ENCODE peak calls at places on chromosomes 2 and 18, in eight cellular contexts. P, F, U, Y, Q, V, N and A are unnamed samples.

GRCh38 chr2:114727012-114727411 is 284.6 kb downstream of the DPP10 start:
- DNase-seq in P (no peak), F (no peak), U (no peak), Y (no peak), Q (no peak), V (no peak), N (no peak), A (no peak)

GRCh38 chr2:158781562-158781961 is 13.6 kb upstream of the DAPL1 start:
- DNase-seq in P (no peak), F (no peak), U (no peak), Y (peak), Q (no peak), V (peak), N (no peak), A (peak)

GRCh38 chr2:169077674-169078240 is 8.4 kb downstream of the DHRS9 start:
- DNase-seq in P (no peak), F (no peak), U (no peak), Y (no peak), Q (no peak), V (no peak), N (no peak), A (no peak)

GRCh38 chr2:173017657-173018420 is 57.8 kb upstream of the MAP3K20 start:
- DNase-seq in P (no peak), F (no peak), U (no peak), Y (no peak), Q (no peak), V (no peak), N (no peak), A (no peak)

GRCh38 chr2:182321096-182321495 is 105.7 kb downstream of the PDE1A start:
- DNase-seq in P (no peak), F (no peak), U (no peak), Y (no peak), Q (no peak), V (no peak), N (no peak), A (no peak)

GRCh38 chr2:26001743-26002341 is 19.5 kb upstream of the KIF3C start:
- DNase-seq in P (peak), F (peak), U (peak), Y (peak), Q (no peak), V (peak), N (no peak), A (no peak)

GRCh38 chr2:101120124-101120996 is 30.8 kb downstream of the TBC1D8 start:
- DNase-seq in P (peak), F (peak), U (peak), Y (peak), Q (peak), V (peak), N (peak), A (peak)

GRCh38 chr2:45826889-45827635 is 175.6 kb downstream of the PRKCE start:
- DNase-seq in P (peak), F (peak), U (no peak), Y (peak), Q (peak), V (peak), N (no peak), A (no peak)

GRCh38 chr2:171319164-171319810 is 114.5 kb downstream of the METTL8 start:
- DNase-seq in P (no peak), F (no peak), U (no peak), Y (peak), Q (peak), V (peak), N (no peak), A (peak)

GRCh38 chr2:177306550-177306949 is 42.0 kb upstream of the NFE2L2 start:
- DNase-seq in P (no peak), F (no peak), U (no peak), Y (no peak), Q (no peak), V (peak), N (no peak), A (peak)

GRCh38 chr18:73340135-73340934 is 472.5 kb upstream of the NETO1 start:
- DNase-seq in P (no peak), F (no peak), U (no peak), Y (peak), Q (peak), V (peak), N (no peak), A (peak)

GRCh38 chr2:42725657-42726056 is 38.3 kb downstream of the OXER1 start:
- DNase-seq in P (no peak), F (no peak), U (no peak), Y (no peak), Q (no peak), V (no peak), N (no peak), A (peak)

GRCh38 chr2:216034065-216034464 is 20.7 kb upstream of the MREG start:
- DNase-seq in P (peak), F (peak), U (no peak), Y (peak), Q (peak), V (peak), N (peak), A (peak)

GRCh38 chr2:54176577-54176976 is 61.2 kb downstream of the ACYP2 start:
- DNase-seq in P (peak), F (peak), U (peak), Y (peak), Q (peak), V (peak), N (no peak), A (peak)

GRCh38 chr2:71792926-71793761 is 339.8 kb downstream of the DYSF start:
- DNase-seq in P (no peak), F (no peak), U (peak), Y (peak), Q (peak), V (no peak), N (no peak), A (peak)

GRCh38 chr2:8487461-8487932 is 194.4 kb upstream of the ID2 start:
- DNase-seq in P (no peak), F (no peak), U (no peak), Y (no peak), Q (no peak), V (no peak), N (no peak), A (peak)

GRCh38 chr2:217216316-217216715 is 356.5 kb upstream of the TNP1 start:
- DNase-seq in P (no peak), F (no peak), U (no peak), Y (no peak), Q (no peak), V (no peak), N (no peak), A (no peak)

GRCh38 chr18:71105994-71106546 is 817.2 kb downstream of the SOCS6 start:
- DNase-seq in P (no peak), F (no peak), U (no peak), Y (no peak), Q (no peak), V (peak), N (no peak), A (no peak)

GRCh38 chr2:239911630-239912071 is 113.5 kb downstream of the NDUFA10 start:
- DNase-seq in P (no peak), F (no peak), U (no peak), Y (no peak), Q (no peak), V (no peak), N (no peak), A (no peak)

GRCh38 chr18:64017870-64018269 is 48.0 kb downstream of the SERPINB8 start:
- DNase-seq in P (no peak), F (no peak), U (no peak), Y (peak), Q (no peak), V (peak), N (no peak), A (peak)

GRCh38 chr2:37683926-37684780 is 12.7 kb upstream of the CDC42EP3 start:
- DNase-seq in P (no peak), F (no peak), U (no peak), Y (peak), Q (no peak), V (no peak), N (no peak), A (peak)

GRCh38 chr2:241637233-241638062 is at the start of gene ATG4B:
- DNase-seq in P (peak), F (peak), U (peak), Y (peak), Q (peak), V (peak), N (peak), A (peak)

GRCh38 chr2:239870863-239871262 is 154.3 kb downstream of the NDUFA10 start:
- DNase-seq in P (no peak), F (no peak), U (peak), Y (no peak), Q (no peak), V (no peak), N (peak), A (no peak)

GRCh38 chr2:120287183-120288015 is 34.7 kb downstream of the RALB start:
- DNase-seq in P (no peak), F (no peak), U (no peak), Y (peak), Q (peak), V (peak), N (no peak), A (peak)

GRCh38 chr2:237486819-237487448 is at the start of gene MLPH:
- DNase-seq in P (peak), F (peak), U (peak), Y (peak), Q (peak), V (no peak), N (peak), A (peak)

GRCh38 chr2:111617804-111618576 is 266.0 kb downstream of the ANAPC1 start:
- DNase-seq in P (peak), F (peak), U (no peak), Y (no peak), Q (no peak), V (peak), N (no peak), A (no peak)

GRCh38 chr18:45617284-45617683 is 2.0 kb downstream of the SLC14A2 start:
- DNase-seq in P (peak), F (peak), U (peak), Y (peak), Q (peak), V (peak), N (peak), A (peak)

GRCh38 chr2:43227830-43228280 is 1.4 kb upstream of the ZFP36L2 start:
- DNase-seq in P (no peak), F (no peak), U (no peak), Y (peak), Q (no peak), V (no peak), N (no peak), A (no peak)

GRCh38 chr2:237980751-237981150 is 13.9 kb downstream of the UBE2F start:
- DNase-seq in P (no peak), F (no peak), U (no peak), Y (no peak), Q (no peak), V (no peak), N (no peak), A (peak)

GRCh38 chr2:68561372-68561771 is 82.0 kb upstream of the PROKR1 start:
- DNase-seq in P (no peak), F (no peak), U (no peak), Y (no peak), Q (no peak), V (no peak), N (no peak), A (peak)

GRCh38 chr2:235537186-235537585 is 43.3 kb downstream of the AGAP1 start:
- DNase-seq in P (no peak), F (no peak), U (peak), Y (no peak), Q (no peak), V (no peak), N (no peak), A (no peak)

GRCh38 chr2:84925724-84926376 is 20.4 kb downstream of the TMSB10 start:
- DNase-seq in P (peak), F (peak), U (peak), Y (peak), Q (peak), V (peak), N (peak), A (peak)

GRCh38 chr2:118970396-118971135 is 28.6 kb downstream of the MARCO start:
- DNase-seq in P (peak), F (no peak), U (peak), Y (no peak), Q (no peak), V (no peak), N (no peak), A (no peak)

GRCh38 chr2:181106789-181107418 is 126.5 kb downstream of the UBE2E3 start:
- DNase-seq in P (no peak), F (no peak), U (no peak), Y (peak), Q (peak), V (peak), N (no peak), A (peak)

DNA sequence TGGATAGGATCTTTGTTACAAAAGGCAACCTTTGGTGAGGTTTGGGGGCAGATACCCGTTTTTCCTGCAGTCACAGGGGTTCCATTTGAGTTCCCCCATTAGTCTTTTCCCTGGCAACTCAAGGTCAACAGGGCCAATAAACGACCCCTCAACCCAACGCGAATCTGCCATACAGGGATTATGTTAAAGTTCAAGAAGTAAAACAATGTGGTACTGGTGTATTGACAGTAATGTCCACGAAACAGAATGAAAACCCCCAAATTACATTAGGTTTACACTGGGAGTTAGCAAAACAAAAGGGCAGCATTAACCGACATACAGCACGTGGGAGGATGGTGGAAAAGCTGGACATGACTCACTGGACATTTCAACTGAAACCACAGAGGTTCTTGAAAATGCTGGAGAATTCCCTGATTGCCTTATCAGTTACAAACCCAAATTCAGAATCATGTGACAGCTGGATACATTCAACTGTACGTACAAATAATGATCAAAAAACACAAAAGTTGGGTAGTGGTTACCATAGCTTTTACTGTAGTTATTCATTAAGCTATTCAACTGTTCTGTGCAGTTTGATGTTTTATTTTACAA is 4.9 kb upstream of the IMP4 start:
- DNase-seq in P (no peak), F (no peak), U (no peak), Y (peak), Q (peak), V (peak), N (no peak), A (peak)
- H3K4me3 ChIP-seq in P (peak), F (peak), U (no peak), Y (peak), Q (no peak), V (no peak), N (no peak), A (no peak)

GRCh38 chr2:203328735-203329549 is 748 bp downstream of the ABI2 start:
- DNase-seq in P (peak), F (no peak), U (peak), Y (peak), Q (peak), V (peak), N (no peak), A (peak)

GRCh38 chr2:203330434-203330833 is 2.2 kb downstream of the ABI2 start:
- DNase-seq in P (no peak), F (no peak), U (no peak), Y (peak), Q (peak), V (peak), N (no peak), A (no peak)

GRCh38 chr2:203326355-203326754 is 1.8 kb upstream of the ABI2 start:
- DNase-seq in P (no peak), F (no peak), U (no peak), Y (no peak), Q (no peak), V (no peak), N (no peak), A (no peak)

GRCh38 chr2:203327582-203327917 is 644 bp upstream of the ABI2 start:
- DNase-seq in P (no peak), F (no peak), U (no peak), Y (no peak), Q (no peak), V (no peak), N (no peak), A (no peak)

DNA sequence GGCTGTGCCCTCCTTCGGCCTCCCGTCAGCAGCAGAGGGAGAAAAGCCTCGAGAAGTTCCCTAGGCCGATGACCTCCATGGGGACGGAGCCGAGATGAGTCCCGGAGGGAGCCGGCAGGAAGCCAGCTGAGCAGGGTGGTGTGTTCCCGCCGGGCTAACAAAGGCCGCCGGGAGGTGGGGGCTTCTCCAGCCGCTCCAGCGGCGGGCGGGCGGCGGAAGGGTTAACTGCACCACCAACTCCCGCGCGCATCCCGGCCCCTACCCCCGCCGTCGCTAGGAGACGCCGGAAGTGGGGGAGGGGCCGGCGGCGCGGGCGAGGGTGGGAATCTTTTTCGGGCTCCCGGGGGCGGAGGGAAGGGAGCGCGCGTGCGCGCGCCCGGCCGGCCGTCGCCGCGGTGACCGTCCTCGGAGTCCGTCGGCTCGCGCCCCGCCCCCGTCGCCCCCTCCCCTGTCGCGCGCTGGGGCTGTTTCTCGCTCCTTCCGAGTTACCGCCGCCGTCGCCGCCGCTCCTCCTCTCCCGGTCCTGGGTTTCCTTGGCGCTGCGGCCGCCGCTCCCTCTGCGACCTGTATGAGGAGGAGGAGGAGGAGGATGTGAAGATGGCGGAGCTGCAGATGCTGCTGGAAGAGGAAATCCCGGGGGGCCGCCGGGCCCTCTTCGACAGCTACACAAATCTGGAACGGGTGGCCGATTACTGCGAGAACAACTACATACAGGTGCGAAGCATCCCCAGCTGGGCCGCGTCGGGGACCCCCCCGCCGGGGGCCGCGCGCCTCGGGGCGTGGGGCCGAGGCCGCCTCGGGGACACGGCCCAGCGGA is at the start of gene ABI2:
- DNase-seq in P (peak), F (peak), U (peak), Y (peak), Q (peak), V (peak), N (peak), A (peak)
- TF ChIP-seq CTCF in P (no peak), F (no peak), U (no peak), Y (no peak), Q (no peak), V (no peak), N (no peak), A (no peak)

DNA sequence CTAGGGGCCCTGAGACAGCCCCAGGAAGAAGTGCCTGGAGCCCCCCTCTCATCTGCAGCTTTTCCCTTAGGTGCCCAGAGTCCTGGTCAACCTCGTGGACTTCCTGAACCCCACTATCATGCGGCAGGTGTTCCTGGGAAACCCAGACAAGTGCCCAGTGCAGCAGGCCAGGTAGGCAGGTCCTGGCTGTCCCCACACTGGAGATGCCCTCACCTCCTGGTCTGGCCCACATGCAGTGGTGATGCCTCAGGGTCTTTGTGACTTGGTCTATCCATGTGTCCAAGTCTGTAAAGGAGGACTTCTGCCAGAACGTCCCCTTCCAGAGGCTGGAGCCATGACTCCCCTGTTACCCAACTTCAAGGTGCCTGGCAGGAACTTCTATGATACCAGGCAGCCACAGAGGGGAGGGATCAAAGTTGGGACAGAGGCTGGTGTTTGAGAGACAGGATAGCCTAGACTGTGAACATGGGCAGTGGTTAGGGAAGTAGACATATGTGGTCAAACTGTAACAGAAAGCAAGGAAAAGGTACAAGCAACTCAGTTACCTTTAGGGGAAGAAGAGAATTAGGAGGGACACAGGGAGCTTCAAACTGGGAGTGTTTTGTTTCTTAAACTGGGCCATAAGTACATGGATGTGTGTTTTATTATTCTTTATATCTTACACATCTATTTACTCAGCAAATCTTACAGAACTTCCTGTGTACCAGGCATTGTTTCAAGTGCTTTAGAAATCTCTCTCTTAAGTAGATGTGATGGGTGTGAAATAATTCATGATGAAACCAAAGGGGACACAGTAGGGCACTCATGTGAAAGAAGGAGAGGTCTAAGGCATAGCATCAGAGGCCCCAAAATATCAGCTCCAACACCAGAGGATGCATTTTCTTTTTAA is 107.1 kb downstream of the PLB1 start:
- DNase-seq in P (no peak), F (no peak), U (no peak), Y (no peak), Q (no peak), V (no peak), N (no peak), A (peak)
- H3K4me3 ChIP-seq in P (peak), F (peak), U (no peak), Y (no peak), Q (no peak), V (no peak), N (no peak), A (no peak)

GRCh38 chr2:24920813-24921441 is 890 bp upstream of the ADCY3 start:
- DNase-seq in P (no peak), F (no peak), U (no peak), Y (no peak), Q (no peak), V (no peak), N (peak), A (peak)
- TF ChIP-seq CTCF in P (no peak), F (no peak), U (no peak), Y (peak), Q (peak), V (no peak), N (no peak), A (peak)